ENCODE peak calls at places on chromosomes 7 and 10, in nine cellular contexts. N, A, P, T, Y, G, Q, M and O are unnamed samples.

GRCh38 chr10:116722736-116723427 is 19.5 kb downstream of the HSPA12A start:
- DNase-seq in N (no peak), A (no peak), P (no peak), T (no peak), Y (no peak), G (no peak), Q (no peak), M (no peak), O (no peak)

GRCh38 chr7:4631021-4631663 is 51.0 kb upstream of the FOXK1 start:
- DNase-seq in N (no peak), A (no peak), P (no peak), T (no peak), Y (no peak), G (no peak), Q (no peak), M (no peak), O (no peak)

GRCh38 chr7:13794581-13794980 is 194.9 kb downstream of the ETV1 start:
- DNase-seq in N (no peak), A (no peak), P (no peak), T (no peak), Y (no peak), G (no peak), Q (no peak), M (no peak), O (no peak)

GRCh38 chr10:29948971-29949370 is 110.4 kb downstream of the JCAD start:
- DNase-seq in N (no peak), A (peak; percentile 55), P (no peak), T (no peak), Y (no peak), G (peak; percentile 40), Q (no peak), M (no peak), O (no peak)

GRCh38 chr7:133936074-133936473 is 191.1 kb upstream of the LRGUK start:
- DNase-seq in N (no peak), A (peak; percentile 43), P (no peak), T (no peak), Y (no peak), G (no peak), Q (no peak), M (no peak), O (no peak)

GRCh38 chr10:87064651-87065050 is 30.0 kb downstream of the GLUD1 start:
- DNase-seq in N (no peak), A (no peak), P (no peak), T (no peak), Y (no peak), G (no peak), Q (no peak), M (no peak), O (no peak)

GRCh38 chr7:92200791-92201190 is 21.8 kb upstream of the LRRD1 start:
- DNase-seq in N (no peak), A (no peak), P (no peak), T (peak; percentile 39), Y (no peak), G (no peak), Q (no peak), M (no peak), O (no peak)

GRCh38 chr10:84214612-84215235 is 10.6 kb downstream of the LRIT2 start:
- DNase-seq in N (peak; percentile 13), A (peak; percentile 9), P (no peak), T (peak; percentile 82), Y (no peak), G (peak; percentile 42), Q (peak; percentile 51), M (no peak), O (no peak)

GRCh38 chr10:4316166-4316810 is 509.7 kb upstream of the AKR1E2 start:
- DNase-seq in N (no peak), A (peak; percentile 76), P (no peak), T (no peak), Y (no peak), G (no peak), Q (no peak), M (peak; percentile 88), O (no peak)

GRCh38 chr10:129922598-129923123 is 41.4 kb downstream of the EBF3 start:
- DNase-seq in N (no peak), A (no peak), P (no peak), T (no peak), Y (no peak), G (no peak), Q (no peak), M (no peak), O (no peak)

GRCh38 chr7:107435749-107436148 is 34.1 kb upstream of the GPR22 start:
- DNase-seq in N (no peak), A (no peak), P (no peak), T (no peak), Y (no peak), G (no peak), Q (no peak), M (no peak), O (no peak)

GRCh38 chr7:50262916-50263690 is 41.4 kb upstream of the IKZF1 start:
- DNase-seq in N (no peak), A (no peak), P (no peak), T (no peak), Y (no peak), G (peak; percentile 81), Q (peak; percentile 66), M (no peak), O (no peak)

GRCh38 chr7:105691029-105691691 is 109.9 kb upstream of the EFCAB10 start:
- DNase-seq in N (peak; percentile 55), A (peak; percentile 58), P (peak; percentile 18), T (peak; percentile 61), Y (no peak), G (peak; percentile 50), Q (no peak), M (peak; percentile 86), O (no peak)

GRCh38 chr7:77335581-77335980 is 80.6 kb downstream of the GSAP start:
- DNase-seq in N (no peak), A (no peak), P (no peak), T (no peak), Y (no peak), G (peak; percentile 9), Q (no peak), M (peak; percentile 90), O (no peak)

GRCh38 chr10:131703941-131704340 is 196.9 kb upstream of the PPP2R2D start:
- DNase-seq in N (no peak), A (no peak), P (no peak), T (no peak), Y (no peak), G (no peak), Q (no peak), M (no peak), O (no peak)

GRCh38 chr10:22531441-22531840 is 182.9 kb downstream of the PIP4K2A start:
- DNase-seq in N (no peak), A (no peak), P (no peak), T (no peak), Y (no peak), G (no peak), Q (no peak), M (no peak), O (no peak)

GRCh38 chr7:41824284-41824683 is 121.4 kb upstream of the INHBA start:
- DNase-seq in N (no peak), A (peak; percentile 45), P (no peak), T (no peak), Y (no peak), G (no peak), Q (no peak), M (no peak), O (no peak)

GRCh38 chr7:2129376-2130375 is 103.1 kb downstream of the MAD1L1 start:
- DNase-seq in N (no peak), A (no peak), P (no peak), T (no peak), Y (no peak), G (no peak), Q (no peak), M (no peak), O (no peak)

GRCh38 chr7:49127359-49127848 is 203.1 kb downstream of the CDC14C start:
- DNase-seq in N (no peak), A (no peak), P (no peak), T (no peak), Y (no peak), G (no peak), Q (no peak), M (no peak), O (no peak)

GRCh38 chr7:142796501-142797341 is 26.0 kb downstream of the PRSS2 start:
- DNase-seq in N (no peak), A (no peak), P (no peak), T (peak; percentile 35), Y (no peak), G (no peak), Q (no peak), M (no peak), O (no peak)

GRCh38 chr7:15620491-15621185 is 58.8 kb upstream of the AGMO start:
- DNase-seq in N (no peak), A (peak; percentile 20), P (no peak), T (no peak), Y (no peak), G (no peak), Q (no peak), M (no peak), O (no peak)

GRCh38 chr10:61633665-61634064 is 29.1 kb upstream of the CABCOCO1 start:
- DNase-seq in N (no peak), A (peak; percentile 71), P (no peak), T (no peak), Y (no peak), G (no peak), Q (no peak), M (peak; percentile 90), O (no peak)

GRCh38 chr10:46554166-46554781 is 2.2 kb downstream of the GPRIN2 start:
- DNase-seq in N (no peak), A (no peak), P (no peak), T (no peak), Y (no peak), G (no peak), Q (no peak), M (no peak), O (no peak)

GRCh38 chr7:8089036-8089780 is 120.6 kb downstream of the GLCCI1 start:
- DNase-seq in N (no peak), A (no peak), P (no peak), T (no peak), Y (no peak), G (no peak), Q (no peak), M (no peak), O (no peak)

GRCh38 chr10:84789050-84789449 is 460.7 kb downstream of the CCSER2 start:
- DNase-seq in N (no peak), A (no peak), P (no peak), T (no peak), Y (no peak), G (no peak), Q (no peak), M (no peak), O (no peak)

GRCh38 chr10:1404953-1405260 is 332.4 kb downstream of the ADARB2 start:
- DNase-seq in N (no peak), A (no peak), P (no peak), T (no peak), Y (no peak), G (no peak), Q (no peak), M (no peak), O (no peak)